ENCODE peak calls at places on chromosomes 4 and X, in four cellular contexts. F is heart left ventricle, O is astrocyte, S is suprapubic skin. L is an unnamed sample.

GRCh38 chr4:182978152-182978827 is 61.1 kb upstream of the DCTD start:
- DNase-seq in F (no peak), O (peak; percentile 83), S (no peak), L (no peak)

GRCh38 chr4:4385729-4386295 is 1.1 kb upstream of the NSG1 start:
- DNase-seq in F (no peak), O (no peak), S (no peak), L (no peak)

GRCh38 chrX:20229155-20229554 is 37.6 kb downstream of the RPS6KA3 start:
- DNase-seq in F (no peak), O (no peak), S (no peak), L (no peak)

GRCh38 chrX:131792789-131793462 is 230.2 kb upstream of the STK26 start:
- DNase-seq in F (peak; percentile 90), O (peak; percentile 72), S (no peak), L (no peak)

GRCh38 chr4:52038109-52038912 is at the start of gene SGCB:
- DNase-seq in F (peak; percentile 76), O (peak; percentile 23), S (peak; percentile 84), L (peak; percentile 57)

GRCh38 chr4:94743838-94744237 is 13.9 kb upstream of the BMPR1B start:
- DNase-seq in F (no peak), O (no peak), S (no peak), L (no peak)

GRCh38 chr4:30605616-30606015 is 114.6 kb upstream of the PCDH7 start:
- DNase-seq in F (no peak), O (peak; percentile 36), S (no peak), L (no peak)

GRCh38 chr4:110175634-110176033 is 22.8 kb downstream of the ELOVL6 start:
- DNase-seq in F (no peak), O (no peak), S (no peak), L (no peak)

GRCh38 chr4:18155062-18156041 is 133.8 kb upstream of the LCORL start:
- DNase-seq in F (no peak), O (no peak), S (no peak), L (no peak)

GRCh38 chr4:169311643-169312365 is 41.0 kb upstream of the SH3RF1 start:
- DNase-seq in F (no peak), O (no peak), S (no peak), L (peak; percentile 29)

GRCh38 chr4:8472689-8473197 is 32.2 kb downstream of the TRMT44 start:
- DNase-seq in F (no peak), O (peak; percentile 96), S (no peak), L (peak; percentile 87)

GRCh38 chrX:1170243-1170642 is 42.2 kb downstream of the CRLF2 start:
- DNase-seq in F (no peak), O (no peak), S (no peak), L (no peak)

GRCh38 chrX:15523088-15523487 is 22.5 kb downstream of the BMX start:
- DNase-seq in F (no peak), O (no peak), S (no peak), L (no peak)

GRCh38 chrX:120315776-120316175 is 4.5 kb upstream of the TMEM255A start:
- DNase-seq in F (no peak), O (no peak), S (no peak), L (no peak)

GRCh38 chr4:73499996-73500765 is 18.6 kb downstream of the AFM start:
- DNase-seq in F (no peak), O (no peak), S (no peak), L (no peak)

GRCh38 chr4:132417220-132417619 is 731.9 kb upstream of the PCDH10 start:
- DNase-seq in F (no peak), O (no peak), S (no peak), L (no peak)

GRCh38 chrX:39298821-39299220 is 497.6 kb downstream of the MID1IP1 start:
- DNase-seq in F (no peak), O (no peak), S (no peak), L (no peak)

GRCh38 chrX:39299615-39300014 is 498.4 kb downstream of the MID1IP1 start:
- DNase-seq in F (no peak), O (no peak), S (no peak), L (no peak)

GRCh38 chrX:39304746-39305145 is 503.5 kb downstream of the MID1IP1 start:
- DNase-seq in F (no peak), O (no peak), S (no peak), L (no peak)

GRCh38 chrX:39302838-39303237 is 501.6 kb downstream of the MID1IP1 start:
- DNase-seq in F (no peak), O (no peak), S (no peak), L (no peak)

DNA sequence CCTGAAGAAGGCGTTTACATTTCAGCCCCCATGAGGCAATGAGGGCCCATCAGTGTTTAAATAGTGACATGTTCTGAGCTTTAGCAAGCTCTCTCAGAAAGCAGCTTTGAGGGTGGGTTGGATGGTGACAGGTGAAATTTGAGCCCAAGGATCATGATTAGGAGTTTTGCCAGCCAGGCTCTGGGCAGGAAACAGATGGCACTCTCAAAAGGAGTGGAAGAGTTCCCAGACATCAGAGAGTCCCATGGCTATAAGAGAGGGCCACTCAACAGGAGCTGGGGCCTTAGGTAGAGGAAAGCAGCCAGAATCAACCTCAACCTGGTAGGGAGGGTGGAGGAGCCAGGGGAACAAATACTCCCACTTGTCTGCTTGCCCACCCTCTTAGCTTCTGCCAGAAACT is 499.8 kb downstream of the MID1IP1 start:
- DNase-seq in F (no peak), O (no peak), S (no peak), L (no peak)
- H3K9me3 ChIP-seq in F (no peaks in the 10 kb centered on the region), O (no peaks in the 10 kb centered on the region), S (no peaks in the 10 kb centered on the region), L (no peaks in the 10 kb centered on the region)

DNA sequence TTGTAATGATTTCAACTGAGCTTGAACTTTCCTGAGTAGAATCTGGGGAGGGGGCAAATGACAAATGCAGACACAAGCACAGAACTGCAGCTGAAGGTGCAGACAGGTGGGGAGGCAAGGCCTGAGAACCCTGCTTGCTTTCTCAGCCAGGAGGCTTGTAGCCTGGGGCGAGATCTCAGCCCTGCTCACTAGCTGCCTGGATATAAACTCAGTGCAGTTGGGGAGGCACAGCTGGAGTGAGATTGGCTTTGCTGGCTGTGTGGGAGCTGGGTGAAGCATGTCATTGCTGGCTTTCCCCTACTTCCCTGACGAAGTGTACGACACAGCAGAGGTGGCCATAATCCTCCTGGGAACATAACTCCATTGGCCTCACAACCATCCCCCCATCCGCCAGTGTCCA is 55.5 kb upstream of the NEXMIF start:
- DNase-seq in F (no peak), O (no peak), S (no peak), L (no peak)
- H3K9me3 ChIP-seq in F (no peaks in the 10 kb centered on the region), O (no peaks in the 10 kb centered on the region), S (no peaks in the 10 kb centered on the region), L (no peaks in the 10 kb centered on the region)

DNA sequence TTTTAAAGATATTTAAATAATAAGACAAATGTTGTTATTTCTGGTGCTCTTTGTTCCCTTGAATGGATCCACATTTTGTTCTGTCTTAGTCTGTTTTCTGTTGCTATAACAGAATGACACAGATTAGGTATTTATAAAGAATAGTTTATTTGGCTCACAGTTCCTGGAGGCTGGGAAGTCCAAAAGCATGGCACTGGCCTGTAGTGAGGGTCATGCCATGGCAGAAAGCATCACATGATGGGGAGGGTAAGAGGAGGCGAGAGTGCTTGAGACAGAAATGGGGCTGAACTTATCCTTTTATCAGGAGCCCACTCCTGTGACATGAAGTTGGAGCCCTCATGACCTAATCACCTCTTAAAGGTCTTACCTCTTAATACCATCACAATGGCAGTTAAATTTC is 38.2 kb downstream of the KIAA0232 start:
- DNase-seq in F (no peak), O (no peak), S (no peak), L (no peak)
- H3K9me3 ChIP-seq in F (peaks cover 41% of the 10 kb centered on the region), O (peaks cover 3% of the 10 kb centered on the region), S (peaks cover 12% of the 10 kb centered on the region), L (no peaks in the 10 kb centered on the region)

GRCh38 chr4:147233-147632 is 22.9 kb downstream of the ZNF718 start:
- DNase-seq in F (no peak), O (no peak), S (no peak), L (no peak)

GRCh38 chr4:146621-147020 is 22.3 kb downstream of the ZNF718 start:
- DNase-seq in F (no peak), O (no peak), S (no peak), L (no peak)
- H3K9me3 ChIP-seq in F (peaks cover 100% of the 10 kb centered on the region), O (peaks cover 15% of the 10 kb centered on the region), S (peaks cover 66% of the 10 kb centered on the region), L (no peaks in the 10 kb centered on the region)

GRCh38 chr4:49002931-49003330 is 16.9 kb downstream of the CWH43 start:
- DNase-seq in F (no peak), O (no peak), S (no peak), L (no peak)

GRCh38 chr4:49000806-49001205 is 14.7 kb downstream of the CWH43 start:
- DNase-seq in F (no peak), O (no peak), S (no peak), L (no peak)

GRCh38 chr4:48998440-48998839 is 12.4 kb downstream of the CWH43 start:
- DNase-seq in F (no peak), O (no peak), S (no peak), L (no peak)

DNA sequence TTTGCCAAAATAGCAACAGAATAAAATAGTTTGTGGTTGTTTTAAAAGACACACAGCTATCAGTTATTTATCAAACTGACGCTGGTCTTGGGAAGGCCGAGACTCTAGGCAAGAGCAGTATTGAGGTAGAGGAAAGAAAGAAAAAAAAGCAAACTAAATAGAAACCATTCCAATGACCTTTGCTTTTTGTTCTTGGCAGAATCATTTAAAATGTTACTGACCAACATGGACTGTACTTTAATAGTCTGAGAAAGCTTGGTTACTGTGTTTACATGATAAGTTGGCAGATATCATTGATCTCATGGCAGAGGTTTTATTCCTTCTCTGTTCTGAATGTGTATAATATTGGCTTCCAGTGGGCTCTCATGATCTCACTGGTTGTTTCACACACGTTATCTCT is 11.9 kb downstream of the CWH43 start:
- DNase-seq in F (no peak), O (no peak), S (no peak), L (no peak)
- H3K9me3 ChIP-seq in F (no peaks in the 10 kb centered on the region), O (no peaks in the 10 kb centered on the region), S (no peaks in the 10 kb centered on the region), L (no peaks in the 10 kb centered on the region)

L was measured in thyroid gland.